ENCODE peak calls at places on chromosomes 6 and 20, in eight cellular contexts. N is H54, K is fibroblast of mammary gland, L is iPS-NIHi11, G is GM06990, J is activated T-helper 1 cell treated with Interleukin-2 at 50 U/mL for 16 hours, Q is colonic mucosa, H is activated gamma-delta T cell treated with Interleukin-2 at 50 U/mL for 16 hours. V is an unnamed sample.
A peak's percentile ranks its signal among the peaks of the same experiment; 100 is the strongest.

GRCh38 chr6:3775906-3776305 is 24.4 kb upstream of the PXDC1 start:
- DNase-seq in N (no peak), K (no peak), L (no peak), G (no peak), J (no peak), Q (no peak), H (no peak), V (no peak)

GRCh38 chr6:21586300-21586699 is 7.3 kb upstream of the SOX4 start:
- DNase-seq in N (no peak), K (no peak), L (no peak), G (no peak), J (no peak), Q (no peak), H (no peak), V (no peak)

GRCh38 chr20:32988008-32988407 is 16.2 kb downstream of the SUN5 start:
- DNase-seq in N (no peak), K (peak; percentile 2), L (no peak), G (no peak), J (no peak), Q (no peak), H (no peak), V (no peak)

GRCh38 chr20:1618954-1619550 is 757 bp downstream of the SIRPB1 start:
- DNase-seq in N (no peak), K (no peak), L (no peak), G (no peak), J (no peak), Q (no peak), H (no peak), V (no peak)

GRCh38 chr6:16625319-16626240 is 135.7 kb downstream of the ATXN1 start:
- DNase-seq in N (no peak), K (peak; percentile 14), L (no peak), G (no peak), J (no peak), Q (no peak), H (no peak), V (no peak)

GRCh38 chr6:47168176-47168575 is 126.0 kb upstream of the ADGRF1 start:
- DNase-seq in N (peak; percentile 72), K (peak; percentile 98), L (peak; percentile 51), G (no peak), J (no peak), Q (no peak), H (no peak), V (no peak)

GRCh38 chr6:21098134-21098533 is 495.4 kb upstream of the SOX4 start:
- DNase-seq in N (no peak), K (no peak), L (no peak), G (no peak), J (no peak), Q (no peak), H (no peak), V (no peak)

GRCh38 chr20:24697411-24697810 is 228.0 kb downstream of the SYNDIG1 start:
- DNase-seq in N (no peak), K (no peak), L (no peak), G (no peak), J (no peak), Q (no peak), H (no peak), V (no peak)

GRCh38 chr6:111739257-111739696 is 133.6 kb upstream of the TRAF3IP2 start:
- DNase-seq in N (no peak), K (no peak), L (no peak), G (no peak), J (no peak), Q (no peak), H (no peak), V (no peak)

GRCh38 chr6:163711615-163712568 is 297.4 kb downstream of the QKI start:
- DNase-seq in N (no peak), K (peak; percentile 97), L (peak; percentile 65), G (peak; percentile 60), J (no peak), Q (peak; percentile 37), H (no peak), V (no peak)

GRCh38 chr20:21229163-21229562 is 74.0 kb upstream of the XRN2 start:
- DNase-seq in N (peak; percentile 26), K (peak; percentile 15), L (no peak), G (no peak), J (no peak), Q (no peak), H (no peak), V (no peak)

GRCh38 chr20:44728835-44729342 is 13.7 kb downstream of the CCN5 start:
- DNase-seq in N (peak; percentile 92), K (peak; percentile 84), L (peak; percentile 75), G (no peak), J (no peak), Q (no peak), H (no peak), V (peak; percentile 20)

GRCh38 chr6:27592481-27593199 is 119.7 kb upstream of the ZNF184 start:
- DNase-seq in N (peak; percentile 52), K (peak; percentile 73), L (peak; percentile 68), G (peak; percentile 89), J (no peak), Q (peak; percentile 43), H (no peak), V (peak; percentile 50)

GRCh38 chr20:24079661-24080412 is 91.3 kb upstream of the GGTLC1 start:
- DNase-seq in N (no peak), K (no peak), L (no peak), G (no peak), J (no peak), Q (no peak), H (no peak), V (no peak)

GRCh38 chr6:1516742-1517520 is 92.8 kb upstream of the FOXC1 start:
- DNase-seq in N (no peak), K (no peak), L (no peak), G (no peak), J (no peak), Q (no peak), H (no peak), V (no peak)

GRCh38 chr6:38262609-38263008 is 377.1 kb downstream of the BTBD9 start:
- DNase-seq in N (no peak), K (peak; percentile 81), L (no peak), G (no peak), J (no peak), Q (no peak), H (no peak), V (no peak)

GRCh38 chr20:43564993-43565757 is 6.3 kb downstream of the SGK2 start:
- DNase-seq in N (no peak), K (no peak), L (no peak), G (no peak), J (no peak), Q (no peak), H (no peak), V (no peak)

GRCh38 chr6:47066418-47066817 is 24.3 kb upstream of the ADGRF1 start:
- DNase-seq in N (no peak), K (no peak), L (no peak), G (no peak), J (no peak), Q (no peak), H (no peak), V (no peak)

GRCh38 chr6:121652726-121653623 is 217.5 kb downstream of the GJA1 start:
- DNase-seq in N (no peak), K (peak; percentile 95), L (no peak), G (no peak), J (no peak), Q (no peak), H (no peak), V (no peak)

GRCh38 chr20:58927490-58928061 is 53.5 kb upstream of the NELFCD start:
- DNase-seq in N (no peak), K (no peak), L (no peak), G (no peak), J (no peak), Q (peak; percentile 12), H (no peak), V (no peak)

GRCh38 chr6:15502451-15503345 is 160.1 kb downstream of the DTNBP1 start:
- DNase-seq in N (no peak), K (no peak), L (no peak), G (no peak), J (no peak), Q (no peak), H (no peak), V (no peak)

GRCh38 chr20:16424780-16425179 is 148.5 kb downstream of the KIF16B start:
- DNase-seq in N (no peak), K (no peak), L (no peak), G (no peak), J (no peak), Q (no peak), H (no peak), V (no peak)

GRCh38 chr20:59822291-59823029 is 111.0 kb downstream of the SYCP2 start:
- DNase-seq in N (no peak), K (no peak), L (no peak), G (no peak), J (no peak), Q (peak; percentile 18), H (no peak), V (no peak)

GRCh38 chr6:165439928-165440554 is 130.6 kb upstream of the C6orf118 start:
- DNase-seq in N (no peak), K (peak; percentile 68), L (no peak), G (peak; percentile 7), J (no peak), Q (no peak), H (no peak), V (peak; percentile 17)

GRCh38 chr6:122736166-122736565 is 43.4 kb upstream of the FABP7 start:
- DNase-seq in N (no peak), K (no peak), L (no peak), G (no peak), J (no peak), Q (no peak), H (no peak), V (peak; percentile 78)

GRCh38 chr20:62362991-62363919 is 3.9 kb downstream of the LAMA5 start:
- DNase-seq in N (no peak), K (no peak), L (peak; percentile 12), G (no peak), J (no peak), Q (no peak), H (no peak), V (no peak)

GRCh38 chr6:133707456-133707855 is 181.5 kb upstream of the TCF21 start:
- DNase-seq in N (no peak), K (peak; percentile 96), L (no peak), G (no peak), J (no peak), Q (no peak), H (no peak), V (no peak)

GRCh38 chr20:60586417-60587105 is 628.3 kb downstream of the CDH26 start:
- DNase-seq in N (no peak), K (no peak), L (no peak), G (no peak), J (no peak), Q (no peak), H (no peak), V (no peak)

GRCh38 chr6:117494283-117494682 is 11.8 kb downstream of the DCBLD1 start:
- DNase-seq in N (no peak), K (peak; percentile 33), L (no peak), G (no peak), J (no peak), Q (no peak), H (no peak), V (no peak)

V was measured in NCI-H774.